ENCODE peak calls at places on chromosomes 13 and 19, in four cellular contexts. Z is H1, K is K562, G is SK-N-SH. F is an unnamed sample.

GRCh38 chr13:92573467-92574057 is 653.0 kb upstream of the GPC6 start:
- DNase-seq in Z (peak), G (peak), K (peak), F (no peak)

GRCh38 chr13:100510208-100510997 is 78.2 kb downstream of the GGACT start:
- DNase-seq in G (peak), Z (no peak), K (no peak), F (no peak)

GRCh38 chr13:34207334-34207733 is 389.4 kb downstream of the RFC3 start:
- DNase-seq in K (no peak), G (no peak), Z (no peak), F (no peak)

GRCh38 chr13:29465741-29466293 is 129.7 kb downstream of the SLC7A1 start:
- DNase-seq in Z (no peak), G (peak), K (no peak), F (no peak)

GRCh38 chr13:75385708-75386083 is 96.3 kb downstream of the TBC1D4 start:
- DNase-seq in Z (no peak), K (no peak), G (no peak), F (no peak)

GRCh38 chr13:51585696-51586095 is 1.4 kb downstream of the WDFY2 start:
- DNase-seq in G (no peak), Z (no peak), K (no peak), F (no peak)

GRCh38 chr13:112468069-112468468 is 91.9 kb downstream of the SPACA7 start:
- DNase-seq in G (no peak), Z (no peak), K (no peak), F (no peak)

GRCh38 chr13:85565652-85566051 is 233.6 kb downstream of the SLITRK6 start:
- DNase-seq in G (no peak), K (no peak), Z (no peak), F (no peak)

GRCh38 chr19:328025-328505 is 16.5 kb downstream of the MIER2 start:
- DNase-seq in Z (no peak), K (no peak), G (no peak), F (no peak)

GRCh38 chr19:45469835-45470146 is 2.0 kb downstream of the FOSB start:
- DNase-seq in Z (no peak), K (peak), G (peak), F (no peak)

GRCh38 chr13:37453246-37453645 is 145.3 kb downstream of the POSTN start:
- DNase-seq in K (no peak), G (no peak), Z (no peak), F (no peak)

GRCh38 chr19:35026418-35026817 is 3.9 kb upstream of the SCN1B start:
- DNase-seq in Z (no peak), G (no peak), K (no peak), F (no peak)

GRCh38 chr19:35025969-35026368 is 4.3 kb upstream of the SCN1B start:
- DNase-seq in G (no peak), Z (no peak), K (no peak), F (no peak)

GRCh38 chr19:35029737-35030256 is 473 bp upstream of the SCN1B start:
- DNase-seq in G (peak), K (peak), Z (peak), F (no peak)

GRCh38 chr19:35027009-35027408 is 3.3 kb upstream of the SCN1B start:
- DNase-seq in K (no peak), G (no peak), Z (no peak), F (no peak)

DNA sequence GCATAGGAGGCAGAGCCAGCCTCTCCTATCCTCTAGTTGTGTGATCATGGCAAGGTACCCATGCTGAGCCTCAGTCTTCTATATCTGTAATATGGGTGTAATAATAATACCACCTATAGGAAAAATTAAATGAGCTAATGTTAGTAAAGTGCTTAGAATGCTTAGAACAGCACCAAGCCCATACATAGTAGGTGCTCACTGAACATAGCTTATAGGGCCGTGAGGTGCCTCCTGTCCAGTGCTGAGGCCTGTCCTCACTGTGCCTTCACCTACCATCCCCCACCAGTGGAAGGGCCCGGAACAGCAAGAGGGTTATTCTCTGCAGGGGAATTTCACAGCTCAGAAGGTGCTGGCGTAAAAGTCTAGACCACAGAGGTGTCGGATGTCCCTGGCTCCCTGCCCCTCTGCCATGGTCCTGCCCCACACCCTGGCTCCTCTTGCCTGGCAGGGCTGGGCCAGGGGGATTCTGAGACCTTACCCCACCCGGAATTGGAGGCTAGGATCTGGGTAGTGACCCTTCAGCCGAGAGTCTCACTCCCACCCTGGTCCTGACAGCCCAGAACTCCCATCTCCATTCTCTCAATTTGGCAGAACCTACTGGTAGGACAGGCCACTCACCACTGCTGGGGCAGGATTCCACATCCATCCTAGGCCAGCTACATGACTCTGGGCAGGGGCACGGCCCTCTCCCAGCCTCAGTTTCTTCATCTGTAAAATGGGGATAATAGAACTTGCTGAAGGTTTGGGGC is 2.2 kb upstream of the SCN1B start:
- DNase-seq in Z (no peak), K (no peak), G (no peak), F (no peak)
- TF ChIP-seq GABPA in Z (no peak), K (no peak), G (no peak), F (no peak)

DNA sequence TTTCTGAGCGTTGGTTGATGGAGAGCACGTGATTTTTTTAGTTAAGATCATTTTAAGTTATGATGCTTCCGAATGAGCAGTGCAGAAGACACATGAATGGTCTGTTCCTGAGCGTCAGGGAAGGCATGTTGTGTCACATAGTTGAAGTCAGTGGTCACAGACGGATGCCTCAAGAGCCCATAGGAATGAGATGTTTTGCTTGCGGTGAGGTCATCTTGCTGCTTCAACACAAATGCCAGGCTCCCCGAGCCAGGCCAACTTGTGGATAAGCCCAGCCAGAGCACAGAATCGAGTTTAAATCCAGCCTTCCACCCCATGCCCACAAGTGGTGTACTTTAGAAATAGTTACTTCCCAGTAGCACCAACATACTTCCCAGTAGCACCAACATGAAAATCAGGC is 5.4 kb downstream of the UPF3A start:
- DNase-seq in K (no peak), G (no peak), Z (no peak), F (no peak)
- TF ChIP-seq GABPA in K (no peak), G (no peak), Z (no peak), F (no peak)

DNA sequence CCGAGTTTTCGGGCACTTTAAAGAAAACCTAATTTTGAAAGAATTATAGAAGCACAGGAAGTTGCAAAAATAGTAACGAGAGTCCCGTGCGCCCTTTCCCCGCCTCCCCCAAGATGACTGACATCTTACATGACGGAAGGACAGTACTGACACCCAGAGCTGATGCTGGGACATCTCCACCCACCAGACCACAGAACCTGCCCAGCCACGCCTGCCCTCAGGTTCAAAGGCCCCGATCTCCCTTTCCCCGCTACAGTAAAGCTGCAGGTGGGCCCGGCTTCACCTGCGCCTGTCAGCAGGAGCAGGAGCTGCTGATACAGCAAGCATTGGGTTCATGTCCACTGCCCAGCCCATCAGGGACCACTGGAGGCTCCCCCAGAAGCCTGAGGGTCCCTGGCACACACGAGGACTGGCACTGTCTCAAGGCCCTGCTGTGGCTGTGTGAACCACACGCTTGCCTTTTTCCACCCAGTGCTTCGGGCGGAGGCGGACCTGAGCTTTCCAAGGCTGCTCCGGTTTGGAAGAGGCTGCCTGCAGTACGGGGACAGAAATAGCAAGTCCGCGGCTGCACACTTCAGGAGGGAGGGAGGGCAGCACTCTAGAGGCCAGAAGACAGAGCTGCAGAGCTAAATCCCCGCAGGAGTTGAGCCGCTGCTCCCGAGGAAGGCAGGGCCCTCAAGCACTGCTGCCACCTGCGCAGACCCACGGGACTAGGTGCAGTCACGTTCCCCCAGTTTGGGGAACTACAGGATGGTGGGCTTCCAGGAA is 8.7 kb downstream of the MAP2K2 start:
- DNase-seq in K (no peak), G (peak), Z (no peak), F (peak)
- TF ChIP-seq GABPA in K (no peak), G (no peak), Z (no peak), F (no peak)

DNA sequence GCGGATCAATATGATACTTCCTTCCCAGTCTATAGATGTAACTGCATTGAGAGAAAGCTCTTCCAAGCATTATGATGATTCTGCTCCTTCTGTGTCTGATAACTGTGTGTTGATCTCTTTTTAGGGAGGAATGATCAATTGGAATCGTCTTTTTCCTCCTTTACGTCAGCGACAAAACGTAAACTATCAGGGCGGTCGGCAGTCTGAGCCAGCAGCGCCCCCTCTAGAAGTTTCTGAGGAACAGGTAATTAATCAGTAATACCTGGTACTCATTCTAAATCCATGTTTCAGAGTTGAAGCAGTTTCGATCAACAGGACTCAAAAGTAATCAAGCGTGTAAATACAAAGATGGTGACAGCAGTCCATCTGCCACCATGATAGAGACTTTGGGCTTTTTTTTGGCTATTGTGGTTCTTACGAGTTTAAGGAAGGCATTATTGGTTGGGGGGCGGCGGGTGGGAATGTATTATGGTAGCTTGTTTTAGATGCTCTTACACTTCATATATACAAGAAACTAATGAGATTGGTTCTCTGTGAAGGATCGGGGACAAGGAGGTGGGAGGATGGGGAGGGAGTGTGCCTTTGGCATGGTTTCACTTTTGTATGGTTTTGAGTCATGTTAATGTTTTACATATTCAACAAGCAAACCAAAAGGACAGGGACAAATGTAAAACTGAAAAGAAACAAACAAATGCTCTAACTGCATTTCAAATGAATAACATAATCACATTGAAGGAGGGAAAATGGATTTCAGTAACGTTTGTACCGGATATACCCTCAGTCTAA is 60.7 kb upstream of the GPR183 start:
- DNase-seq in Z (peak), K (no peak), G (no peak), F (no peak)
- TF ChIP-seq GABPA in Z (no peak), K (no peak), G (no peak), F (no peak)

GRCh38 chr13:25180795-25181537 is 8.9 kb upstream of the AMER2 start:
- DNase-seq in K (no peak), G (no peak), Z (peak), F (peak)
- TF ChIP-seq GABPA in K (no peak), G (no peak), Z (no peak), F (no peak)

F was measured in GM12878.